ENCODE peak calls at places on chromosomes 5 and 9, in eight cellular contexts. One of them, this sample, is unnamed.

GRCh38 chr5:102231693-102232619 is 64.1 kb downstream of the SLCO4C1 start:
- DNase-seq in Right ventricle myocardium inferior: no peak
- DNase-seq in trophoblast cell: no peak
- DNase-seq in GM12878: no peak
- DNase-seq in T1000: no peak
- DNase-seq in activated CD4-positive, CD25-positive, alpha-beta regulatory T cell: no peak
- DNase-seq in left cardiac atrium: no peak
- DNase-seq in D341Med: no peak
- DNase-seq in this sample: no peak

GRCh38 chr5:81269751-81270686 is 31.4 kb upstream of the ZCCHC9 start:
- DNase-seq in Right ventricle myocardium inferior: no peak
- DNase-seq in trophoblast cell: no peak
- DNase-seq in GM12878: no peak
- DNase-seq in T1000: no peak
- DNase-seq in activated CD4-positive, CD25-positive, alpha-beta regulatory T cell: no peak
- DNase-seq in left cardiac atrium: no peak
- DNase-seq in D341Med: no peak
- DNase-seq in this sample: no peak

GRCh38 chr5:172727551-172727950 is 43.4 kb downstream of the DUSP1 start:
- DNase-seq in Right ventricle myocardium inferior: no peak
- DNase-seq in trophoblast cell: no peak
- DNase-seq in GM12878: no peak
- DNase-seq in T1000: no peak
- DNase-seq in activated CD4-positive, CD25-positive, alpha-beta regulatory T cell: no peak
- DNase-seq in left cardiac atrium: no peak
- DNase-seq in D341Med: no peak
- DNase-seq in this sample: no peak

GRCh38 chr5:43041131-43041668 is 1.1 kb upstream of the ANXA2R start:
- DNase-seq in Right ventricle myocardium inferior: peak; percentile 70
- DNase-seq in trophoblast cell: no peak
- DNase-seq in GM12878: no peak
- DNase-seq in T1000: no peak
- DNase-seq in activated CD4-positive, CD25-positive, alpha-beta regulatory T cell: no peak
- DNase-seq in left cardiac atrium: peak; percentile 53
- DNase-seq in D341Med: no peak
- DNase-seq in this sample: no peak

GRCh38 chr5:173045481-173045880 is 10.7 kb upstream of the CREBRF start:
- DNase-seq in Right ventricle myocardium inferior: no peak
- DNase-seq in trophoblast cell: peak; percentile 64
- DNase-seq in GM12878: no peak
- DNase-seq in T1000: no peak
- DNase-seq in activated CD4-positive, CD25-positive, alpha-beta regulatory T cell: no peak
- DNase-seq in left cardiac atrium: no peak
- DNase-seq in D341Med: no peak
- DNase-seq in this sample: no peak

GRCh38 chr5:95818181-95819147 is 4.1 kb downstream of the GLRX start:
- DNase-seq in Right ventricle myocardium inferior: no peak
- DNase-seq in trophoblast cell: no peak
- DNase-seq in GM12878: no peak
- DNase-seq in T1000: no peak
- DNase-seq in activated CD4-positive, CD25-positive, alpha-beta regulatory T cell: no peak
- DNase-seq in left cardiac atrium: no peak
- DNase-seq in D341Med: no peak
- DNase-seq in this sample: no peak

GRCh38 chr9:38284768-38285080 is 107.8 kb upstream of the ALDH1B1 start:
- DNase-seq in Right ventricle myocardium inferior: no peak
- DNase-seq in trophoblast cell: no peak
- DNase-seq in GM12878: no peak
- DNase-seq in T1000: no peak
- DNase-seq in activated CD4-positive, CD25-positive, alpha-beta regulatory T cell: no peak
- DNase-seq in left cardiac atrium: no peak
- DNase-seq in D341Med: peak; percentile 88
- DNase-seq in this sample: no peak

GRCh38 chr5:1895771-1896420 is 13.2 kb upstream of the IRX4 start:
- DNase-seq in Right ventricle myocardium inferior: no peak
- DNase-seq in trophoblast cell: no peak
- DNase-seq in GM12878: no peak
- DNase-seq in T1000: no peak
- DNase-seq in activated CD4-positive, CD25-positive, alpha-beta regulatory T cell: no peak
- DNase-seq in left cardiac atrium: peak; percentile 4
- DNase-seq in D341Med: no peak
- DNase-seq in this sample: no peak

GRCh38 chr9:99226054-99226453 is 4.0 kb downstream of the SEC61B start:
- DNase-seq in Right ventricle myocardium inferior: no peak
- DNase-seq in trophoblast cell: no peak
- DNase-seq in GM12878: no peak
- DNase-seq in T1000: no peak
- DNase-seq in activated CD4-positive, CD25-positive, alpha-beta regulatory T cell: no peak
- DNase-seq in left cardiac atrium: no peak
- DNase-seq in D341Med: no peak
- DNase-seq in this sample: no peak

GRCh38 chr5:112863549-112863948 is 2.5 kb downstream of the SRP19 start:
- DNase-seq in Right ventricle myocardium inferior: no peak
- DNase-seq in trophoblast cell: peak; percentile 27
- DNase-seq in GM12878: no peak
- DNase-seq in T1000: no peak
- DNase-seq in activated CD4-positive, CD25-positive, alpha-beta regulatory T cell: no peak
- DNase-seq in left cardiac atrium: peak; percentile 31
- DNase-seq in D341Med: no peak
- DNase-seq in this sample: no peak

GRCh38 chr9:131259916-131260597 is 16.3 kb downstream of the FAM78A start:
- DNase-seq in Right ventricle myocardium inferior: no peak
- DNase-seq in trophoblast cell: no peak
- DNase-seq in GM12878: no peak
- DNase-seq in T1000: no peak
- DNase-seq in activated CD4-positive, CD25-positive, alpha-beta regulatory T cell: no peak
- DNase-seq in left cardiac atrium: peak; percentile 14
- DNase-seq in D341Med: no peak
- DNase-seq in this sample: no peak

GRCh38 chr5:126808619-126809018 is 31.7 kb downstream of the LMNB1 start:
- DNase-seq in Right ventricle myocardium inferior: no peak
- DNase-seq in trophoblast cell: no peak
- DNase-seq in GM12878: no peak
- DNase-seq in T1000: no peak
- DNase-seq in activated CD4-positive, CD25-positive, alpha-beta regulatory T cell: no peak
- DNase-seq in left cardiac atrium: no peak
- DNase-seq in D341Med: peak; percentile 43
- DNase-seq in this sample: peak; percentile 28

GRCh38 chr5:23727271-23727670 is 219.9 kb downstream of the PRDM9 start:
- DNase-seq in Right ventricle myocardium inferior: no peak
- DNase-seq in trophoblast cell: peak; percentile 57
- DNase-seq in GM12878: no peak
- DNase-seq in T1000: no peak
- DNase-seq in activated CD4-positive, CD25-positive, alpha-beta regulatory T cell: no peak
- DNase-seq in left cardiac atrium: no peak
- DNase-seq in D341Med: no peak
- DNase-seq in this sample: no peak

GRCh38 chr5:42337607-42338006 is 85.6 kb upstream of the GHR start:
- DNase-seq in Right ventricle myocardium inferior: no peak
- DNase-seq in trophoblast cell: no peak
- DNase-seq in GM12878: no peak
- DNase-seq in T1000: no peak
- DNase-seq in activated CD4-positive, CD25-positive, alpha-beta regulatory T cell: no peak
- DNase-seq in left cardiac atrium: no peak
- DNase-seq in D341Med: no peak
- DNase-seq in this sample: no peak

GRCh38 chr9:35273591-35273990 is 111.8 kb downstream of the UNC13B start:
- DNase-seq in Right ventricle myocardium inferior: no peak
- DNase-seq in trophoblast cell: no peak
- DNase-seq in GM12878: no peak
- DNase-seq in T1000: no peak
- DNase-seq in activated CD4-positive, CD25-positive, alpha-beta regulatory T cell: no peak
- DNase-seq in left cardiac atrium: no peak
- DNase-seq in D341Med: no peak
- DNase-seq in this sample: no peak

GRCh38 chr5:6386270-6386669 is 7.9 kb upstream of the MED10 start:
- DNase-seq in Right ventricle myocardium inferior: no peak
- DNase-seq in trophoblast cell: no peak
- DNase-seq in GM12878: no peak
- DNase-seq in T1000: no peak
- DNase-seq in activated CD4-positive, CD25-positive, alpha-beta regulatory T cell: no peak
- DNase-seq in left cardiac atrium: no peak
- DNase-seq in D341Med: no peak
- DNase-seq in this sample: no peak

GRCh38 chr5:174338204-174339010 is 292.9 kb downstream of the NSG2 start:
- DNase-seq in Right ventricle myocardium inferior: no peak
- DNase-seq in trophoblast cell: peak; percentile 35
- DNase-seq in GM12878: no peak
- DNase-seq in T1000: no peak
- DNase-seq in activated CD4-positive, CD25-positive, alpha-beta regulatory T cell: no peak
- DNase-seq in left cardiac atrium: peak; percentile 56
- DNase-seq in D341Med: peak; percentile 65
- DNase-seq in this sample: peak; percentile 66

GRCh38 chr9:75185585-75186170 is 97.4 kb downstream of the OSTF1 start:
- DNase-seq in Right ventricle myocardium inferior: no peak
- DNase-seq in trophoblast cell: peak; percentile 54
- DNase-seq in GM12878: no peak
- DNase-seq in T1000: no peak
- DNase-seq in activated CD4-positive, CD25-positive, alpha-beta regulatory T cell: no peak
- DNase-seq in left cardiac atrium: peak; percentile 25
- DNase-seq in D341Med: peak; percentile 59
- DNase-seq in this sample: peak; percentile 61